ENCODE peak calls at places on chromosomes 3 and 15, in four cellular contexts. R is small intestine; M is heart right ventricle; P is activated CD4-positive, alpha-beta T cell treated with anti-CD3 and anti-CD28 coated beads, Interleukin-2, amount 50 U/mL, for 1 hour. E is an unnamed sample.

GRCh38 chr3:107753494-107753893 is 230.7 kb downstream of the BBX start:
- DNase-seq in P (no peak), M (no peak), R (peak; percentile 59), E (peak; percentile 8)

GRCh38 chr3:61926913-61927312 is 365.5 kb downstream of the PTPRG start:
- DNase-seq in R (no peak), M (no peak), P (no peak), E (no peak)

GRCh38 chr3:13581485-13582365 is 32.8 kb downstream of the FBLN2 start:
- DNase-seq in P (no peak), R (no peak), M (no peak), E (no peak)

GRCh38 chr3:11238880-11239279 is 33.3 kb upstream of the ATG7 start:
- DNase-seq in P (no peak), R (no peak), M (no peak), E (no peak)

GRCh38 chr15:68730491-68731317 is 90.0 kb downstream of the ANP32A start:
- DNase-seq in M (peak; percentile 48), P (no peak), R (peak; percentile 43), E (peak; percentile 15)

GRCh38 chr3:10366681-10367101 is 45.8 kb upstream of the SEC13 start:
- DNase-seq in M (no peak), R (no peak), P (no peak), E (no peak)

GRCh38 chr3:30401971-30402370 is 204.4 kb upstream of the TGFBR2 start:
- DNase-seq in M (no peak), P (no peak), R (no peak), E (no peak)

GRCh38 chr3:145903472-145904013 is 257.4 kb downstream of the PLOD2 start:
- DNase-seq in R (no peak), P (no peak), M (no peak), E (no peak)

GRCh38 chr15:78004222-78004727 is 73.2 kb downstream of the TBC1D2B start:
- DNase-seq in P (no peak), R (no peak), M (no peak), E (no peak)

GRCh38 chr3:50509715-50510114 is 6.3 kb upstream of the CACNA2D2 start:
- DNase-seq in P (no peak), R (no peak), M (no peak), E (no peak)

GRCh38 chr3:45350643-45351042 is 37.7 kb upstream of the LARS2 start:
- DNase-seq in M (no peak), P (no peak), R (no peak), E (no peak)

GRCh38 chr3:482479-482878 is 285.9 kb downstream of the CHL1 start:
- DNase-seq in P (no peak), M (peak; percentile 9), R (no peak), E (no peak)

E was measured in CD4-positive, alpha-beta memory T cell.